ENCODE peak calls at places on chromosomes 4 and X, in eight cellular contexts. B is HepG2, E is PC-3, X is mesothelial cell of epicardium, C is Peyer's patch, S is SK-N-SH, D is astrocyte of the spinal cord, H is mucosa of descending colon. N is an unnamed sample.

GRCh38 chrX:38627683-38628082 is 66.3 kb downstream of the TSPAN7 start:
- DNase-seq in B (peak), E (peak), X (no peak), C (no peak), S (peak), D (peak), H (no peak), N (peak)

GRCh38 chr4:35684755-35685154 is 559.6 kb downstream of the ARAP2 start:
- DNase-seq in B (no peak), E (peak), X (no peak), C (no peak), S (no peak), D (no peak), H (no peak), N (no peak)

GRCh38 chr4:26150948-26151347 is 169.9 kb upstream of the RBPJ start:
- DNase-seq in B (no peak), E (peak), X (no peak), C (no peak), S (no peak), D (no peak), H (no peak), N (no peak)

GRCh38 chr4:106773106-106773905 is 262.8 kb downstream of the DKK2 start:
- DNase-seq in B (no peak), E (no peak), X (no peak), C (no peak), S (no peak), D (peak), H (no peak), N (no peak)

GRCh38 chrX:153684447-153685178 is 3.1 kb upstream of the SLC6A8 start:
- DNase-seq in B (peak), E (no peak), X (no peak), C (no peak), S (no peak), D (no peak), H (no peak), N (no peak)

GRCh38 chr4:107478327-107478946 is 241.6 kb downstream of the PAPSS1 start:
- DNase-seq in B (no peak), E (no peak), X (no peak), C (no peak), S (no peak), D (no peak), H (no peak), N (no peak)

GRCh38 chr4:76764251-76764650 is 133.7 kb downstream of the SOWAHB start:
- DNase-seq in B (no peak), E (no peak), X (no peak), C (no peak), S (no peak), D (peak), H (no peak), N (no peak)

GRCh38 chrX:129686422-129686948 is 31.7 kb upstream of the APLN start:
- DNase-seq in B (no peak), E (no peak), X (no peak), C (no peak), S (no peak), D (no peak), H (no peak), N (no peak)

GRCh38 chrX:152641996-152642395 is 4.3 kb downstream of the GABRQ start:
- DNase-seq in B (no peak), E (peak), X (no peak), C (no peak), S (peak), D (no peak), H (no peak), N (no peak)

GRCh38 chrX:46582325-46582724 is 8.8 kb downstream of the CHST7 start:
- DNase-seq in B (no peak), E (peak), X (no peak), C (no peak), S (no peak), D (peak), H (no peak), N (no peak)

GRCh38 chr4:22514001-22514400 is 1.9 kb downstream of the ADGRA3 start:
- DNase-seq in B (peak), E (peak), X (no peak), C (no peak), S (no peak), D (peak), H (no peak), N (no peak)

GRCh38 chr4:107318078-107318477 is 282.0 kb upstream of the DKK2 start:
- DNase-seq in B (no peak), E (no peak), X (no peak), C (no peak), S (no peak), D (no peak), H (no peak), N (no peak)

GRCh38 chrX:46687619-46688018 is 71.3 kb downstream of the SLC9A7 start:
- DNase-seq in B (no peak), E (peak), X (no peak), C (no peak), S (no peak), D (no peak), H (no peak), N (no peak)

GRCh38 chr4:68717999-68718398 is 47.5 kb upstream of the UGT2B15 start:
- DNase-seq in B (no peak), E (no peak), X (no peak), C (no peak), S (no peak), D (no peak), H (no peak), N (no peak)

GRCh38 chrX:153488231-153488914 is 6.4 kb upstream of the BGN start:
- DNase-seq in B (peak), E (no peak), X (no peak), C (no peak), S (no peak), D (peak), H (no peak), N (no peak)

GRCh38 chr4:36823199-36823967 is 421.2 kb upstream of the NWD2 start:
- DNase-seq in B (no peak), E (no peak), X (no peak), C (no peak), S (no peak), D (no peak), H (no peak), N (no peak)

GRCh38 chrX:23515028-23515427 is 152.3 kb upstream of the PRDX4 start:
- DNase-seq in B (no peak), E (no peak), X (no peak), C (no peak), S (no peak), D (no peak), H (no peak), N (no peak)

GRCh38 chrX:9503261-9503660 is 38.4 kb downstream of the TBL1X start:
- DNase-seq in B (no peak), E (no peak), X (no peak), C (no peak), S (no peak), D (no peak), H (no peak), N (no peak)

GRCh38 chrX:49878128-49878833 is 1.0 kb upstream of the USP27X start:
- DNase-seq in B (no peak), E (no peak), X (no peak), C (no peak), S (peak), D (no peak), H (no peak), N (no peak)

GRCh38 chr4:77650787-77651186 is 45.2 kb downstream of the CXCL13 start:
- DNase-seq in B (no peak), E (no peak), X (no peak), C (no peak), S (no peak), D (no peak), H (no peak), N (no peak)

GRCh38 chr4:8215001-8215427 is 15.9 kb downstream of the SH3TC1 start:
- DNase-seq in B (no peak), E (no peak), X (no peak), C (no peak), S (no peak), D (peak), H (no peak), N (no peak)

GRCh38 chr4:40953253-40954118 is 203.7 kb downstream of the NSUN7 start:
- DNase-seq in B (no peak), E (no peak), X (no peak), C (no peak), S (no peak), D (no peak), H (no peak), N (no peak)

GRCh38 chrX:140815868-140816267 is 106.3 kb downstream of the LINC00632 start:
- DNase-seq in B (no peak), E (peak), X (peak), C (no peak), S (no peak), D (peak), H (no peak), N (no peak)

GRCh38 chr4:3853388-3854035 is 87.3 kb downstream of the ADRA2C start:
- DNase-seq in B (no peak), E (no peak), X (no peak), C (no peak), S (no peak), D (no peak), H (no peak), N (no peak)

GRCh38 chrX:11792461-11793421 is 34.7 kb downstream of the MSL3 start:
- DNase-seq in B (no peak), E (peak), X (no peak), C (peak), S (no peak), D (no peak), H (peak), N (peak)

GRCh38 chr4:970854-971520 is 2.4 kb downstream of the DGKQ start:
- DNase-seq in B (no peak), E (peak), X (no peak), C (no peak), S (no peak), D (no peak), H (peak), N (no peak)

GRCh38 chrX:44400588-44400987 is 57.1 kb upstream of the EFHC2 start:
- DNase-seq in B (no peak), E (peak), X (no peak), C (no peak), S (no peak), D (peak), H (no peak), N (no peak)

GRCh38 chr4:75723117-75723801 is 1.1 kb upstream of the USO1 start:
- DNase-seq in B (peak), E (peak), X (no peak), C (no peak), S (peak), D (peak), H (no peak), N (no peak)

GRCh38 chr4:114692958-114693357 is 94.4 kb downstream of the UGT8 start:
- DNase-seq in B (no peak), E (no peak), X (no peak), C (no peak), S (no peak), D (no peak), H (no peak), N (no peak)

GRCh38 chr4:80069837-80070788 is 2.9 kb downstream of the ANTXR2 start:
- DNase-seq in B (no peak), E (peak), X (no peak), C (no peak), S (no peak), D (peak), H (no peak), N (no peak)

GRCh38 chr4:38889143-38889542 is 21.5 kb downstream of the FAM114A1 start:
- DNase-seq in B (peak), E (peak), X (no peak), C (no peak), S (no peak), D (peak), H (no peak), N (no peak)

GRCh38 chr4:119656342-119656741 is 27.7 kb upstream of the PDE5A start:
- DNase-seq in B (no peak), E (no peak), X (no peak), C (no peak), S (no peak), D (no peak), H (no peak), N (no peak)

GRCh38 chr4:147731611-147732515 is at the start of gene ARHGAP10:
- DNase-seq in B (no peak), E (peak), X (peak), C (peak), S (peak), D (peak), H (peak), N (peak)

GRCh38 chrX:153870288-153870690 is 15.7 kb downstream of the L1CAM start:
- DNase-seq in B (no peak), E (no peak), X (no peak), C (no peak), S (no peak), D (no peak), H (no peak), N (no peak)

GRCh38 chr4:121304843-121305348 is 75.9 kb downstream of the QRFPR start:
- DNase-seq in B (no peak), E (no peak), X (no peak), C (no peak), S (no peak), D (no peak), H (no peak), N (no peak)

DNA sequence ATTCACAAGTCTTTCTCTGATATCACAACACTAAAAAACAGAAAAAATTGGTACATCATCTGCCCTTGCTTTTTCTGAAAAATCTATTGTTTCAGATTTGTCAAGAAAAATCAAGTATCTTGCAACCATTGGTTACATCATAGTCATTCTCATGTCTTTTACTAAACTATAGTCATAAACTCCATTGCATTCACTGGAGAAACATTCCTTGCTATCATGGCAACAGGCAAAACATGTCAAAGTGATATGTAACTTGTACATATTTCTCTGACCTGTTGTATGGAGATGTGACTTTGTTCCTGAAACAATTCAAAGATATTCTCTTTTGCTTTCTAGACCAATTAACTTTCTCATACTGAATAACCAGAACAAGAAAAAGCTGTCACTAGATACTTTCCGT is 121.9 kb upstream of the ANK2 start:
- DNase-seq in B (no peak), E (no peak), X (no peak), C (no peak), S (no peak), D (no peak), H (no peak), N (no peak)
- TF ChIP-seq CTCF in B (no peak), E (no peak), X (no peak), C (no peak), S (no peak), D (no peak), H (no peak), N (no peak)

DNA sequence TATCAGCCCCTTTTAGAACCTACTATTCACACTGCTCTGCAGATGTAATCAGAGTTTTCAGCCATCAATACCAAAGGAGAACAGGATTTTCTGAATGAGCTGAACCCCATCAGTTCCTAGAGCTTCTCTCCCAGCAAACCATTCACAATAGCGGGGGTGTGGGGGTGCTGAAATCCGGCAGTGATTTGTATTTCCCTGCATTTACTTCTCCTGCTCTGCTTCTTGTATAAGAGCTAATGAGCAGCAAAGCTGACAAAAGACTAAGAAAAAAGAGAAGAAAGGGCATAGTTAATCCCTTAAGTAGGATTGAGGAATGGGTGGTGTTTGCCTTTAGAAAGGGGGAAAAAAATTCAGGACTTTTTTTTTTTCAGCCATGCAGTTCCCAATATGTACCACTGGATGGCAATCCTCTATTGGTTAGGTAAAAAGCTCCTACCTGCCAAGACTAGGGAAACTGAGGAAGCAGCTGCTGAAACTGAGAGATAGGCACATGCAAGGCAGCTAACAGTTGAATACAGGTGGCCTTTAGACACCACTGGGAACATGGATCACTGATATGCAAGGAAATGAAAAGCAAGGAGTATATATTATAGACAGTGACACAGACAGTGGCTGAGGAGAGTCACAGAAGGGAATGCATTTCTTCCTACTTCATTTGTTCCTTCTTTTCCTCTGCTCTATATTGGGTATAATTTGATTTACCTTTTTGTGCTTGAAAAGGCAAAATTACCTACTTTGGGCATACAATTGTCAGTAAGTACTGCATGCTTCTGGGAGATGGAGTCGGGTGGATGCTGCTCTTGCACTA is 217.9 kb downstream of the HS6ST2 start:
- DNase-seq in B (no peak), E (peak), X (no peak), C (no peak), S (peak), D (no peak), H (no peak), N (no peak)
- TF ChIP-seq CTCF in B (peak), E (peak), X (peak), C (peak), S (peak), D (peak), H (peak), N (peak)

GRCh38 chr4:14596904-14597303 is 405.4 kb upstream of the CPEB2 start:
- DNase-seq in B (no peak), E (peak), X (no peak), C (no peak), S (no peak), D (no peak), H (no peak), N (no peak)
- TF ChIP-seq CTCF in B (no peak), E (peak), X (no peak), C (no peak), S (no peak), D (peak), H (no peak), N (no peak)

GRCh38 chrX:70041993-70042392 is 7.7 kb downstream of the AWAT2 start:
- DNase-seq in B (no peak), E (no peak), X (no peak), C (no peak), S (no peak), D (no peak), H (no peak), N (no peak)

GRCh38 chrX:70046978-70047377 is 2.8 kb downstream of the AWAT2 start:
- DNase-seq in B (no peak), E (peak), X (no peak), C (no peak), S (no peak), D (no peak), H (no peak), N (no peak)

GRCh38 chrX:70044541-70045245 is 5.0 kb downstream of the AWAT2 start:
- DNase-seq in B (no peak), E (peak), X (no peak), C (no peak), S (no peak), D (no peak), H (no peak), N (no peak)

GRCh38 chrX:70042399-70043371 is 7.1 kb downstream of the AWAT2 start:
- DNase-seq in B (peak), E (peak), X (no peak), C (no peak), S (no peak), D (no peak), H (no peak), N (no peak)

GRCh38 chrX:70043685-70044084 is 6.1 kb downstream of the AWAT2 start:
- DNase-seq in B (no peak), E (no peak), X (no peak), C (no peak), S (no peak), D (no peak), H (no peak), N (no peak)
- TF ChIP-seq CTCF in B (no peak), E (no peak), X (no peak), C (no peak), S (no peak), D (no peak), H (no peak), N (no peak)

GRCh38 chr4:126957555-126958440 is 675.0 kb upstream of the INTU start:
- DNase-seq in B (no peak), E (no peak), X (no peak), C (no peak), S (no peak), D (peak), H (no peak), N (no peak)
- TF ChIP-seq CTCF in B (no peak), E (no peak), X (no peak), C (no peak), S (peak), D (no peak), H (no peak), N (no peak)